ENCODE peak calls at places on chromosomes 11 and 22, in seven cellular contexts. O, I, S, F, N, T and B are unnamed samples.

GRCh38 chr11:19467904-19468303 is 227.2 kb upstream of the E2F8 start:
- DNase-seq in N (no peak), I (no peak), O (no peak), S (no peak), F (no peak), T (no peak), B (no peak)

GRCh38 chr11:113240389-113240788 is 74.0 kb upstream of the TTC12 start:
- DNase-seq in N (no peak), T (no peak), F (no peak), S (no peak), I (no peak), O (no peak), B (no peak)

GRCh38 chr11:122882809-122883681 is 486 bp downstream of the JHY start:
- DNase-seq in I (peak), S (peak), N (no peak), F (peak), T (peak), O (no peak), B (peak)

GRCh38 chr22:50606561-50607365 is 6.2 kb downstream of the MAPK8IP2 start:
- DNase-seq in I (no peak), O (no peak), S (no peak), T (no peak), F (peak), N (no peak), B (no peak)

GRCh38 chr11:8658210-8658968 is 24.1 kb downstream of the TRIM66 start:
- DNase-seq in I (no peak), S (no peak), T (peak), F (no peak), N (peak), O (peak), B (peak)

GRCh38 chr11:105100976-105101630 is 38.5 kb downstream of the CARD18 start:
- DNase-seq in F (no peak), I (no peak), N (no peak), O (no peak), T (no peak), S (no peak), B (no peak)

GRCh38 chr22:37471721-37472417 is 14.3 kb downstream of the MFNG start:
- DNase-seq in T (no peak), O (no peak), N (no peak), S (no peak), F (no peak), I (no peak), B (no peak)

GRCh38 chr22:20015971-20016733 is 471 bp downstream of the ARVCF start:
- DNase-seq in I (no peak), F (peak), S (peak), N (no peak), T (peak), O (no peak), B (no peak)

GRCh38 chr11:131422491-131422890 is 52.1 kb downstream of the NTM start:
- DNase-seq in S (no peak), N (no peak), F (no peak), I (no peak), T (no peak), O (no peak), B (no peak)

GRCh38 chr11:17714356-17714854 is 5.0 kb upstream of the MYOD1 start:
- DNase-seq in T (no peak), S (no peak), O (no peak), N (no peak), F (no peak), I (peak), B (no peak)

GRCh38 chr11:67371549-67372231 is 1.7 kb downstream of the CLCF1 start:
- DNase-seq in S (peak), F (peak), N (peak), I (no peak), O (peak), T (no peak), B (no peak)

GRCh38 chr22:22069450-22070370 is 87.1 kb upstream of the TOP3B start:
- DNase-seq in I (no peak), O (no peak), N (no peak), T (no peak), S (no peak), F (no peak), B (no peak)

GRCh38 chr11:85627332-85627997 is at the start of gene DLG2:
- DNase-seq in F (peak), O (peak), N (peak), T (peak), I (no peak), S (peak), B (peak)

GRCh38 chr11:18536195-18536594 is 9.5 kb upstream of the TSG101 start:
- DNase-seq in I (no peak), T (no peak), N (no peak), O (no peak), S (peak), F (no peak), B (no peak)

GRCh38 chr11:108703916-108704315 is 39.0 kb downstream of the DDX10 start:
- DNase-seq in F (no peak), S (no peak), N (no peak), I (no peak), O (no peak), T (no peak), B (no peak)

GRCh38 chr11:499201-500076 is 7.6 kb downstream of the RNH1 start:
- DNase-seq in N (no peak), I (no peak), F (no peak), T (no peak), O (no peak), S (no peak), B (no peak)

GRCh38 chr22:36409911-36410756 is 22.4 kb upstream of the MYH9 start:
- DNase-seq in I (peak), T (peak), F (peak), O (no peak), S (peak), N (peak), B (peak)

GRCh38 chr11:69674267-69674885 is 777 bp downstream of the LTO1 start:
- DNase-seq in F (no peak), T (no peak), N (peak), I (no peak), S (peak), O (peak), B (no peak)

GRCh38 chr11:103582351-103582909 is 454.0 kb upstream of the DDI1 start:
- DNase-seq in F (no peak), S (peak), O (no peak), T (no peak), N (no peak), I (no peak), B (no peak)

GRCh38 chr22:38871360-38872171 is 450 bp downstream of the CBX6 start:
- DNase-seq in N (peak), S (no peak), O (no peak), F (peak), T (no peak), I (no peak), B (peak)

GRCh38 chr11:125081098-125081798 is 18.1 kb downstream of the SLC37A2 start:
- DNase-seq in O (no peak), F (no peak), N (no peak), I (no peak), S (no peak), T (no peak), B (no peak)

GRCh38 chr11:10990160-10990559 is 132.3 kb upstream of the ZBED5 start:
- DNase-seq in F (no peak), S (no peak), T (no peak), N (no peak), O (peak), I (no peak), B (peak)

GRCh38 chr22:45008853-45009751 is 703 bp downstream of the PHF21B start:
- DNase-seq in O (no peak), F (peak), T (no peak), I (no peak), N (peak), S (no peak), B (no peak)

GRCh38 chr11:14414470-14415461 is 55.8 kb upstream of the RRAS2 start:
- DNase-seq in N (peak), O (no peak), S (no peak), F (peak), T (no peak), I (no peak), B (no peak)

GRCh38 chr11:78811622-78812021 is 237.0 kb upstream of the NARS2 start:
- DNase-seq in S (no peak), F (no peak), O (no peak), T (no peak), N (no peak), I (no peak), B (no peak)

GRCh38 chr11:6587360-6587953 is 16.0 kb downstream of the RRP8 start:
- DNase-seq in O (no peak), I (peak), S (no peak), N (no peak), F (no peak), T (no peak), B (peak)

GRCh38 chr11:13251961-13252360 is 25.6 kb upstream of the BMAL1 start:
- DNase-seq in F (no peak), I (no peak), O (no peak), T (no peak), S (no peak), N (no peak), B (no peak)